ENCODE peak calls at places on chromosomes 5 and 9, in seven cellular contexts. X, Z, M, Y, V, S and D are unnamed samples.

GRCh38 chr5:151750121-151750520 is 8.3 kb downstream of the ATOX1 start:
- DNase-seq in Y (no peak), M (no peak), X (no peak), S (no peak), V (peak), Z (no peak), D (no peak)

GRCh38 chr9:133687856-133688761 is 50.0 kb downstream of the SARDH start:
- DNase-seq in V (no peak), S (no peak), M (no peak), X (no peak), Z (no peak), Y (no peak), D (no peak)

GRCh38 chr9:84170521-84171141 is 169.9 kb downstream of the SLC28A3 start:
- DNase-seq in Y (no peak), S (peak), Z (no peak), M (peak), V (no peak), X (no peak), D (no peak)

GRCh38 chr9:127541865-127542264 is 70.2 kb upstream of the STXBP1 start:
- DNase-seq in Y (no peak), V (no peak), Z (no peak), S (no peak), M (no peak), X (no peak), D (no peak)

GRCh38 chr9:123354806-123355508 is 1.0 kb upstream of the CRB2 start:
- DNase-seq in X (no peak), Y (no peak), M (peak), S (no peak), V (no peak), Z (no peak), D (no peak)

GRCh38 chr5:19690978-19691377 is 297.0 kb downstream of the CDH18 start:
- DNase-seq in V (no peak), S (no peak), Y (no peak), M (no peak), Z (no peak), X (no peak), D (no peak)

GRCh38 chr5:126594077-126594476 is 942 bp downstream of the ALDH7A1 start:
- DNase-seq in M (no peak), V (no peak), X (peak), Y (no peak), S (no peak), Z (no peak), D (no peak)

GRCh38 chr9:135048046-135048757 is 39.3 kb upstream of the OLFM1 start:
- DNase-seq in Z (no peak), S (no peak), V (no peak), X (no peak), M (no peak), Y (no peak), D (no peak)

GRCh38 chr5:155867531-155868088 is 459.4 kb upstream of the SGCD start:
- DNase-seq in M (no peak), Z (no peak), X (no peak), V (no peak), S (no peak), Y (no peak), D (no peak)

GRCh38 chr5:1268666-1269065 is 26.2 kb downstream of the TERT start:
- DNase-seq in Z (no peak), Y (peak), X (no peak), M (no peak), S (no peak), V (peak), D (no peak)

GRCh38 chr5:8842906-8843590 is 702.8 kb downstream of the SEMA5A start:
- DNase-seq in V (no peak), Y (no peak), X (no peak), Z (no peak), S (peak), M (no peak), D (no peak)

GRCh38 chr9:128188209-128188608 is 3.2 kb downstream of the CIZ1 start:
- DNase-seq in Y (no peak), M (no peak), X (no peak), V (no peak), S (no peak), Z (no peak), D (no peak)